ENCODE peak calls at places on chromosomes 1 and 21, in seven cellular contexts. U is GM23338, Q is GM23248, I is PC-3, N is HCT116, O is neural progenitor cell, S is MM.1S. E is an unnamed sample.
A peak's percentile ranks its signal among the peaks of the same experiment; 100 is the strongest.

GRCh38 chr1:226979517-226980121 is 39.5 kb downstream of the COQ8A start:
- DNase-seq in U (no peak), Q (no peak), I (no peak), N (no peak), O (no peak), S (no peak), E (no peak)

GRCh38 chr1:62687903-62688686 is at the start of gene DOCK7:
- DNase-seq in U (peak; percentile 93), Q (peak; percentile 91), I (peak; percentile 74), N (peak; percentile 53), O (peak; percentile 94), S (peak; percentile 66), E (peak; percentile 91)

GRCh38 chr1:23592209-23592905 is 33.1 kb upstream of the ID3 start:
- DNase-seq in U (no peak), Q (peak; percentile 35), I (no peak), N (no peak), O (no peak), S (no peak), E (no peak)

GRCh38 chr1:212966619-212967018 is 16.3 kb downstream of the VASH2 start:
- DNase-seq in U (no peak), Q (no peak), I (no peak), N (no peak), O (no peak), S (no peak), E (no peak)

GRCh38 chr1:1826356-1827088 is 48.3 kb upstream of the NADK start:
- DNase-seq in U (no peak), Q (peak; percentile 76), I (no peak), N (no peak), O (no peak), S (no peak), E (no peak)

GRCh38 chr1:152023221-152023620 is 13.6 kb downstream of the S100A11 start:
- DNase-seq in U (no peak), Q (no peak), I (no peak), N (no peak), O (no peak), S (no peak), E (no peak)

GRCh38 chr1:212587304-212588136 is 21.0 kb upstream of the ATF3 start:
- DNase-seq in U (no peak), Q (peak; percentile 27), I (no peak), N (no peak), O (no peak), S (no peak), E (no peak)

GRCh38 chr1:58884706-58885661 is 101.1 kb upstream of the JUN start:
- DNase-seq in U (no peak), Q (no peak), I (peak; percentile 53), N (no peak), O (no peak), S (no peak), E (peak; percentile 86)

GRCh38 chr1:9249534-9250335 is 15.2 kb downstream of the H6PD start:
- DNase-seq in U (peak; percentile 85), Q (peak; percentile 71), I (peak; percentile 43), N (no peak), O (peak; percentile 80), S (peak; percentile 20), E (peak; percentile 68)

GRCh38 chr1:156961709-156962108 is 41.3 kb downstream of the LRRC71 start:
- DNase-seq in U (peak; percentile 39), Q (peak; percentile 19), I (peak; percentile 44), N (peak; percentile 10), O (peak; percentile 16), S (peak; percentile 47), E (no peak)

GRCh38 chr1:217188280-217189235 is 442.3 kb downstream of the GPATCH2 start:
- DNase-seq in U (no peak), Q (no peak), I (no peak), N (no peak), O (no peak), S (no peak), E (peak; percentile 34)

GRCh38 chr1:182032251-182032650 is 29.3 kb downstream of the ZNF648 start:
- DNase-seq in U (no peak), Q (peak; percentile 20), I (peak; percentile 49), N (no peak), O (peak; percentile 18), S (no peak), E (no peak)

GRCh38 chr1:55604749-55605148 is 389.6 kb upstream of the USP24 start:
- DNase-seq in U (no peak), Q (no peak), I (no peak), N (no peak), O (no peak), S (no peak), E (no peak)

GRCh38 chr1:2612591-2613365 is 20.0 kb downstream of the MMEL1 start:
- DNase-seq in U (no peak), Q (no peak), I (no peak), N (no peak), O (no peak), S (no peak), E (no peak)

GRCh38 chr1:228938248-228938891 is 203.1 kb downstream of the RHOU start:
- DNase-seq in U (no peak), Q (no peak), I (no peak), N (no peak), O (no peak), S (no peak), E (no peak)

GRCh38 chr1:154179951-154180687 is 11.8 kb downstream of the TPM3 start:
- DNase-seq in U (peak; percentile 72), Q (no peak), I (no peak), N (no peak), O (peak; percentile 14), S (peak; percentile 34), E (peak; percentile 63)

GRCh38 chr1:237390798-237391197 is 348.8 kb downstream of the RYR2 start:
- DNase-seq in U (no peak), Q (peak; percentile 61), I (no peak), N (no peak), O (no peak), S (no peak), E (no peak)

GRCh38 chr1:211886551-211886950 is 56.0 kb upstream of the LPGAT1 start:
- DNase-seq in U (no peak), Q (no peak), I (no peak), N (no peak), O (no peak), S (no peak), E (no peak)

GRCh38 chr1:116817582-116818064 is 63.4 kb downstream of the CD2 start:
- DNase-seq in U (peak; percentile 88), Q (peak; percentile 45), I (peak; percentile 79), N (peak; percentile 75), O (peak; percentile 66), S (peak; percentile 40), E (peak; percentile 69)

GRCh38 chr1:181113061-181113695 is 24.7 kb downstream of the IER5 start:
- DNase-seq in U (no peak), Q (peak; percentile 76), I (peak; percentile 88), N (peak; percentile 63), O (no peak), S (no peak), E (peak; percentile 41)

GRCh38 chr1:59692591-59692990 is 122.2 kb upstream of the HOOK1 start:
- DNase-seq in U (no peak), Q (peak; percentile 98), I (no peak), N (no peak), O (no peak), S (no peak), E (peak; percentile 42)

GRCh38 chr1:211639500-211640361 is 35.7 kb downstream of the NEK2 start:
- DNase-seq in U (no peak), Q (peak; percentile 96), I (peak; percentile 70), N (no peak), O (no peak), S (no peak), E (peak; percentile 29)

GRCh38 chr1:173093721-173094450 is 43.1 kb upstream of the TNFSF18 start:
- DNase-seq in U (no peak), Q (peak; percentile 29), I (no peak), N (no peak), O (no peak), S (no peak), E (no peak)

GRCh38 chr1:69126761-69127160 is 441.0 kb upstream of the LRRC7 start:
- DNase-seq in U (no peak), Q (no peak), I (no peak), N (no peak), O (no peak), S (no peak), E (peak; percentile 3)

GRCh38 chr1:69122373-69122772 is 445.3 kb upstream of the LRRC7 start:
- DNase-seq in U (no peak), Q (no peak), I (no peak), N (no peak), O (no peak), S (no peak), E (no peak)

GRCh38 chr1:69120828-69121227 is 446.9 kb upstream of the LRRC7 start:
- DNase-seq in U (no peak), Q (no peak), I (no peak), N (no peak), O (no peak), S (no peak), E (no peak)

GRCh38 chr1:69123486-69123885 is 444.2 kb upstream of the LRRC7 start:
- DNase-seq in U (no peak), Q (no peak), I (no peak), N (no peak), O (no peak), S (no peak), E (no peak)

GRCh38 chr1:69121708-69122107 is 446.0 kb upstream of the LRRC7 start:
- DNase-seq in U (no peak), Q (peak; percentile 25), I (no peak), N (no peak), O (no peak), S (no peak), E (no peak)
- TF ChIP-seq EZH2phosphoT487 in U (no peak), Q (no peak), I (no peak), N (no peak), O (no peak), S (no peak), E (no peak)

GRCh38 chr1:34929497-34929852 is at the start of gene DLGAP3:
- DNase-seq in U (peak; percentile 70), Q (no peak), I (no peak), N (no peak), O (peak; percentile 83), S (no peak), E (peak; percentile 47)
- TF ChIP-seq EZH2 in U (no peak), Q (no peak), I (no peak), N (no peak), O (no peak), S (no peak), E (no peak)

DNA sequence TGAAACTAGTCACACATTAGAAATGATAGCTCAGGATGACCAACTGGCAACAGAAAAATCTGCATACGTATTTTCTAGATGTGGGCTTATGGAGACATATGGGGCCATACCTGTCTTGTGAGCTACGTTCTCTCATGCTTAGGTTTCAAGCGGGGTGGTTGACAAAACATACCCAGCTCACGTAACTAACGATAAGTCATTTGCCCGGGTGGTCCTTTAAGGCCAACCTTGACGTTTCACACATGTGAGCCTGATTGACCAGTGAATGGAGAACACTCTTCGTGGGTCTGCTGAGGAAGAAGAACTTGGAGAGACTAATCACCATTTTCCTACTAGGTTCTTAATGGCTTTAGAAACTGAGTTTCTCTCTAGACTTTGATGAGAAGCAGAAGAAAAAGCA is 13.5 kb upstream of the RCSD1 start:
- DNase-seq in U (no peak), Q (no peak), I (no peak), N (no peak), O (no peak), S (no peak), E (no peak)
- H3K4me1 ChIP-seq in U (peaks cover 21% of the 10 kb centered on the region), Q (peaks cover 15% of the 10 kb centered on the region), I (no peaks in the 10 kb centered on the region), N (no peaks in the 10 kb centered on the region), O (peaks cover 12% of the 10 kb centered on the region), S (peaks cover 29% of the 10 kb centered on the region), E (no peaks in the 10 kb centered on the region)

DNA sequence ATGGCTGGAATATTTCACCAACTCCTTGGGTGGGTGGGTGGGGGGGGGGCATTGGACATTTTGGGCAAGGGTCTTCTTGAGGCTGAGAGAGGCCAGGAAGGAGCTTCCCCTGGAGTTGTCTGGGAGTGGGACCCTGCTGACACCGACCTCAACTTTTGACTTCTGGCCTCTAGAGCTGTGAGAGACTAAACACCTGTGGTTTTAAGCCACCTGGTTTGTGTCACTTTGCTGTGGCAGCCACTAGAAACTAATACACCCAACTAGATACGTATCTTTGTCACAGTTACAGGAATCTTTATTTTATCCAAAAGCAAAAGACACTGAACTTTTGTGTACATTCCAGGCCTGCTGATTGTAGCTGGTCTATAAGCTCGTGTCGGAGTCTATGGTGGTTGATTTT is 9.9 kb upstream of the RIPK4 start:
- DNase-seq in U (no peak), Q (no peak), I (no peak), N (no peak), O (no peak), S (no peak), E (no peak)
- TF ChIP-seq EZH2phosphoT487 in U (no peak), Q (no peak), I (no peak), N (no peak), O (no peak), S (no peak), E (no peak)